ENCODE peak calls at places on chromosome 22, in eight cellular contexts. C is body of pancreas, X is IMR-90, L is stomach, E is A549, K is HCT116, H is suprapubic skin, A is esophagus squamous epithelium. M is an unnamed sample.

GRCh38 chr22:33544707-33545106 is 375.6 kb downstream of the LARGE1 start:
- DNase-seq in C (no peak), X (peak; percentile 72), L (no peak), E (no peak), K (no peak), H (no peak), A (no peak), M (no peak)

GRCh38 chr22:46294784-46295183 is 1.9 kb upstream of the GTSE1 start:
- DNase-seq in C (no peak), X (no peak), L (no peak), E (no peak), K (no peak), H (no peak), A (no peak), M (no peak)

GRCh38 chr22:45903355-45904149 is 73.4 kb downstream of the WNT7B start:
- DNase-seq in C (peak; percentile 69), X (peak; percentile 69), L (no peak), E (no peak), K (no peak), H (no peak), A (no peak), M (no peak)

GRCh38 chr22:42994917-42995562 is 19.9 kb downstream of the PACSIN2 start:
- DNase-seq in C (peak; percentile 85), X (peak; percentile 94), L (peak; percentile 79), E (peak; percentile 95), K (no peak), H (peak; percentile 71), A (no peak), M (peak; percentile 17)

GRCh38 chr22:45844949-45845613 is 131.9 kb downstream of the WNT7B start:
- DNase-seq in C (no peak), X (no peak), L (no peak), E (no peak), K (no peak), H (no peak), A (no peak), M (no peak)

GRCh38 chr22:41216984-41217383 is 11.9 kb downstream of the L3MBTL2 start:
- DNase-seq in C (no peak), X (peak; percentile 72), L (no peak), E (no peak), K (no peak), H (no peak), A (no peak), M (no peak)

GRCh38 chr22:20319041-20319744 is 667 bp downstream of the DGCR6L start:
- DNase-seq in C (no peak), X (no peak), L (peak; percentile 24), E (no peak), K (no peak), H (peak; percentile 46), A (no peak), M (peak; percentile 61)

GRCh38 chr22:49092751-49093150 is 734.9 kb downstream of the BRD1 start:
- DNase-seq in C (no peak), X (no peak), L (no peak), E (no peak), K (no peak), H (no peak), A (no peak), M (no peak)

GRCh38 chr22:42805016-42805997 is 51.8 kb downstream of the ARFGAP3 start:
- DNase-seq in C (peak; percentile 69), X (no peak), L (peak; percentile 89), E (peak; percentile 28), K (no peak), H (no peak), A (no peak), M (no peak)

GRCh38 chr22:48851933-48852549 is 975.6 kb downstream of the BRD1 start:
- DNase-seq in C (no peak), X (no peak), L (no peak), E (no peak), K (no peak), H (no peak), A (no peak), M (no peak)

GRCh38 chr22:42188808-42189447 is 58.3 kb upstream of the CYP2D6 start:
- DNase-seq in C (no peak), X (peak; percentile 55), L (no peak), E (peak; percentile 44), K (peak; percentile 46), H (no peak), A (no peak), M (no peak)

GRCh38 chr22:19962909-19963806 is 21.5 kb upstream of the TXNRD2 start:
- DNase-seq in C (peak; percentile 95), X (peak; percentile 58), L (peak; percentile 95), E (no peak), K (peak; percentile 86), H (peak; percentile 90), A (no peak), M (no peak)

GRCh38 chr22:49800408-49801238 is 27.1 kb downstream of the BRD1 start:
- DNase-seq in C (no peak), X (no peak), L (no peak), E (no peak), K (no peak), H (no peak), A (no peak), M (no peak)

DNA sequence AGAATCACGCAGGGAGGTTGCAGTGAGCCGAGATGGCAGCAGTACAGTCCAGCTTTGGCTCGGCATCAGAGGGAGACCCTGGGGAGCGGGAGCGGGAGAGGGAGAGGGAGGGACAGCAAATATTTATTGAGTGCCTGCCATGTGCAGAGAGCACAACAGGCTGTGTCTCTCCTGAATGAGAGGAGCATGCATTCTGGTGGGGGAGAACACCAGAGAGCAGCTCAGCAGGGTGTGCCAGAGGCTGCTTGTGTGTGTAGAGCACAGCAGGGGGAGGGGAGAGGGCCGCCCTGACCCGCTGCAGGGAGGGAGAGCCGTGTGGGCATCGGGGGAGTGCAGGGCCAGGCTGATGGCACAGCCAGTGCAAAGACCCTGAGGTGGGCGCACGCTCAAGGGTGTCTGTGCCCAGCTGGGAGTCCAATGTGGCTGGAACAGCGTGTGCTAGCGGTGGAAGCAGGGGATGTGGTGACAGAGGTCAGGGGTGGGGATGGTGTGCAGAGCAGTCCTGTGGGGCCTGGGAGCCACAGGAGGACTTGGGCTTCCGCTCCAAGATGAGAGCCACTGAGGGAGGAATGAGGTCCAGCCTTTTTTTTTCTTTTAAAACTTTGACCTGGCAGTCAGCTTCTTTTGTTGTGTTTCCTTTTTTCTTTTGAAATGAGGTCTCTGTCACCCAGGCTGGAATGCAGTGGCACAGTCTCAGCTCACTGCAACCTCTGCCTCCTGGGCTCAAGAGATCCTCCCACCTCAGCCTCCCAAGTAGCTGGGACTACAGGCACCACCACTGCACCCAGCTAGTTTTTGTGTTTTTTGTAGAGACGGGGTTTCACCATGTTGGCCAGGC is 12.0 kb downstream of the PPIL2 start:
- DNase-seq in C (peak; percentile 29), X (no peak), L (no peak), E (no peak), K (no peak), H (no peak), A (no peak), M (no peak)
- TF ChIP-seq POLR2A in C (no peak), X (no peak), L (no peak), E (no peak), K (no peak), H (no peak), A (no peak), M (no peak)

GRCh38 chr22:37692627-37693285 is 4.1 kb upstream of the TRIOBP start:
- DNase-seq in C (no peak), X (no peak), L (no peak), E (no peak), K (no peak), H (no peak), A (no peak), M (no peak)
- TF ChIP-seq POLR2A in C (no peak), X (no peak), L (no peak), E (no peak), K (no peak), H (no peak), A (no peak), M (peak; percentile 21)

GRCh38 chr22:30575011-30575671 is 676 bp upstream of the GAL3ST1 start:
- DNase-seq in C (peak; percentile 66), X (peak; percentile 70), L (peak; percentile 75), E (no peak), K (no peak), H (no peak), A (no peak), M (no peak)
- TF ChIP-seq POLR2A in C (no peak), X (no peak), L (no peak), E (no peak), K (no peak), H (no peak), A (no peak), M (no peak)

GRCh38 chr22:27674524-27674923 is 127.0 kb downstream of the MN1 start:
- DNase-seq in C (no peak), X (no peak), L (no peak), E (no peak), K (no peak), H (no peak), A (no peak), M (no peak)
- TF ChIP-seq POLR2A in C (no peak), X (no peak), L (no peak), E (no peak), K (no peak), H (no peak), A (no peak), M (no peak)

DNA sequence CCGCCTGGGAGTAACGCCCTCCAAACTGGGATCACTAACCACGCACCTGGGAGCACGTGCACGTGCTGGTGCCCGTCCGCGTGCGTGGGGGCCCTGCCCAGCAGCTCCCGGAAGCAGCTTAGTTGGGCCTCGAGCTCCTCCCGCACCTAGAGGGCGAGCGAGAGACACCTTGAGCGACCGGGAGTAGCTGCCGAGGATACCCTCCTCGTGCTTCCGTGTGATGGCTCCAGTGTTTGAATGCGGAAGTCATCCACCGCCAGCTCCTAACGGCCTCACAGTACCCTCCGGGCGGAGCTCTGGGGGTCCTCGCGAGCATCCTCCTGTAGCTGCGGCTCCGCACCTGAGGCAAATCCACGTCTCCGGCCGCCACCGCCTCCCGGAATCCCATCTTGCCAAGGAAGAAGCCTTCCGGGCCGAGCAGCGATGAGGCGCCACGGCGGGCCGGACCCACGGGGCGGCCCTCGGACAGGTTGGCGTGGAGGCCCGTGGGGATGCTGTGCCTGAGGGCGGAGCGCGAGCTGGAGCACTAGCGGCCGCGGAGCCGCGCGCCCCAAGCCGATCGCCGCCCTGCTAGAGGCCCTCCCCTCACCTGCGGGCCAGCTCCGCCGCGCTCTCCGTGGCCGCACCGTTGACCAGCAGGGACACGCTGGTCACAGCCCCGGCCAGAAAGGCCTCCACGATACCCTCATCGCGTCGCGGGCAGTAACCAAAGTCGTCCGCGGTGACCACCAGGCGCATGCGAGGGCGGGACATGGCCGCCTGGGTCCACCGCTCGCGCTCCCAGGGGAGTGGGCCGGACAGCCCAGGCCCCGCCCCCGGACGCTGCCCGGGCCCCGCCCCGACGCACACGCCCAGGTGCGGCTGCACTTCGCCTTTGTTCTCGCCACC is at the start of gene YDJC:
- DNase-seq in C (peak; percentile 97), X (peak; percentile 88), L (peak; percentile 96), E (peak; percentile 92), K (peak; percentile 87), H (peak; percentile 94), A (peak; percentile 53), M (peak; percentile 94)
- TF ChIP-seq POLR2A in C (peak; percentile 60), X (peak; percentile 73), L (no peak), E (peak; percentile 79), K (peak; percentile 73), H (peak; percentile 32), A (no peak), M (peak; percentile 77)

GRCh38 chr22:40022536-40023225 is 27.9 kb downstream of the FAM83F start:
- DNase-seq in C (no peak), X (no peak), L (peak; percentile 65), E (no peak), K (no peak), H (no peak), A (no peak), M (no peak)
- TF ChIP-seq POLR2A in C (no peak), X (no peak), L (no peak), E (no peak), K (no peak), H (no peak), A (no peak), M (no peak)